ENCODE peak calls at places on chromosomes 3 and 15, in four cellular contexts. R is spleen, M is dorsolateral prefrontal cortex, G is MM.1S. W is an unnamed sample. For H3K27me3, the result is how much of the 10 kb centered on the place peaks cover.

GRCh38 chr3:123357275-123357674 is 91.6 kb downstream of the ADCY5 start:
- DNase-seq in R (peak), M (no peak), G (no peak), W (no peak)

GRCh38 chr15:98144388-98144787 is 183.9 kb downstream of the ARRDC4 start:
- DNase-seq in R (no peak), M (no peak), G (no peak), W (no peak)

GRCh38 chr15:45670511-45670910 is 35.7 kb downstream of the SQOR start:
- DNase-seq in R (no peak), M (no peak), G (no peak), W (no peak)

GRCh38 chr15:68224546-68225250 is 4.8 kb downstream of the CLN6 start:
- DNase-seq in R (no peak), M (no peak), G (peak), W (no peak)

GRCh38 chr3:69014022-69014580 is 617 bp upstream of the EOGT start:
- DNase-seq in R (no peak), M (no peak), G (no peak), W (no peak)

GRCh38 chr15:45378149-45378912 is at the start of gene GATM:
- DNase-seq in R (peak), M (peak), G (peak), W (peak)

GRCh38 chr3:101279765-101280385 is 40.5 kb downstream of the IMPG2 start:
- DNase-seq in R (no peak), M (no peak), G (no peak), W (no peak)

GRCh38 chr3:10602769-10603768 is 97.7 kb upstream of the ATP2B2 start:
- DNase-seq in R (peak), M (no peak), G (peak), W (no peak)

GRCh38 chr3:10417849-10418248 is 87.5 kb downstream of the ATP2B2 start:
- DNase-seq in R (no peak), M (no peak), G (no peak), W (peak)

GRCh38 chr3:63278171-63278999 is at the start of gene SYNPR:
- DNase-seq in R (no peak), M (no peak), G (no peak), W (no peak)

GRCh38 chr3:71258116-71258515 is 325.4 kb downstream of the FOXP1 start:
- DNase-seq in R (no peak), M (no peak), G (no peak), W (peak)

GRCh38 chr3:29610781-29611180 is 329.9 kb downstream of the RBMS3 start:
- DNase-seq in R (no peak), M (no peak), G (no peak), W (no peak)

GRCh38 chr15:78083186-78083585 is 5.7 kb upstream of the TBC1D2B start:
- DNase-seq in R (no peak), M (no peak), G (no peak), W (no peak)

GRCh38 chr3:197798863-197799262 is 7.8 kb downstream of the LRCH3 start:
- DNase-seq in R (no peak), M (no peak), G (no peak), W (no peak)

GRCh38 chr3:38454884-38455638 is 1.4 kb downstream of the ACVR2B start:
- DNase-seq in R (peak), M (peak), G (peak), W (peak)

GRCh38 chr3:10845839-10846656 is 30.0 kb downstream of the SLC6A11 start:
- DNase-seq in R (no peak), M (no peak), G (peak), W (no peak)

GRCh38 chr3:9229325-9229724 is 20.1 kb downstream of the SRGAP3 start:
- DNase-seq in R (no peak), M (no peak), G (no peak), W (no peak)

GRCh38 chr3:123687286-123687685 is 102.4 kb upstream of the HACD2 start:
- DNase-seq in R (no peak), M (no peak), G (no peak), W (no peak)

GRCh38 chr3:144466114-144466513 is 494.5 kb downstream of the DIPK2A start:
- DNase-seq in R (no peak), M (no peak), G (no peak), W (no peak)

GRCh38 chr3:126676919-126677705 is 22.2 kb upstream of the TXNRD3 start:
- DNase-seq in R (no peak), M (no peak), G (no peak), W (no peak)

GRCh38 chr3:29764059-29764458 is 483.2 kb downstream of the RBMS3 start:
- DNase-seq in R (no peak), M (no peak), G (no peak), W (no peak)

GRCh38 chr15:42034628-42035177 is 13.9 kb upstream of the PLA2G4E start:
- DNase-seq in R (no peak), M (no peak), G (no peak), W (no peak)

GRCh38 chr15:67946701-67947100 is 106.9 kb upstream of the RNU6-1 start:
- DNase-seq in R (no peak), M (no peak), G (peak), W (no peak)

GRCh38 chr15:74798388-74799254 is 14.0 kb upstream of the LMAN1L start:
- DNase-seq in R (peak), M (no peak), G (no peak), W (no peak)

GRCh38 chr3:31960793-31961431 is 20.1 kb downstream of the OSBPL10 start:
- DNase-seq in R (no peak), M (no peak), G (no peak), W (peak)

GRCh38 chr3:74122281-74122680 is 492.2 kb downstream of the CNTN3 start:
- DNase-seq in R (no peak), M (no peak), G (no peak), W (no peak)

GRCh38 chr3:161348791-161349400 is 22.4 kb downstream of the SPTSSB start:
- DNase-seq in R (no peak), M (no peak), G (peak), W (no peak)

GRCh38 chr3:101972430-101973162 is 123.3 kb downstream of the NFKBIZ start:
- DNase-seq in R (no peak), M (no peak), G (no peak), W (no peak)

GRCh38 chr15:99987119-99987506 is 253.9 kb upstream of the LYSMD4 start:
- DNase-seq in R (no peak), M (no peak), G (no peak), W (no peak)

GRCh38 chr3:111739241-111739952 is 119.7 kb upstream of the PHLDB2 start:
- DNase-seq in R (no peak), M (no peak), G (no peak), W (peak)

GRCh38 chr15:85488997-85489396 is 108.6 kb downstream of the AKAP13 start:
- DNase-seq in R (no peak), M (no peak), G (no peak), W (no peak)

GRCh38 chr3:33789183-33789954 is 9.1 kb upstream of the PDCD6IP start:
- DNase-seq in R (no peak), M (no peak), G (no peak), W (no peak)

GRCh38 chr3:4978259-4978965 is 825 bp upstream of the BHLHE40 start:
- DNase-seq in R (peak), M (peak), G (peak), W (peak)

GRCh38 chr3:13655074-13655913 is 106.4 kb downstream of the FBLN2 start:
- DNase-seq in R (peak), M (no peak), G (no peak), W (no peak)
- H3K27ac ChIP-seq in R (peak), M (no peak), G (no peak), W (no peak)

GRCh38 chr3:194314669-194315068 is 36.5 kb downstream of the CPN2 start:
- DNase-seq in R (peak), M (no peak), G (no peak), W (no peak)
- H3K4me3 ChIP-seq in R (no peak), M (no peak), G (no peak), W (no peak)

GRCh38 chr15:37098468-37099320 is 1.7 kb downstream of the MEIS2 start:
- DNase-seq in R (peak), M (no peak), G (peak), W (no peak)
- H3K27me3 ChIP-seq in R (half or more), M (under half), G (under half), W (under half)

GRCh38 chr15:90890839-90891238 is 6.5 kb downstream of the FES start:
- DNase-seq in R (peak), M (no peak), G (no peak), W (no peak)

GRCh38 chr15:90893175-90894090 is 9.1 kb downstream of the FES start:
- DNase-seq in R (peak), M (no peak), G (no peak), W (no peak)

GRCh38 chr15:90892023-90892422 is 7.7 kb downstream of the FES start:
- DNase-seq in R (no peak), M (no peak), G (no peak), W (no peak)

GRCh38 chr15:90891346-90891949 is 7.1 kb downstream of the FES start:
- DNase-seq in R (no peak), M (no peak), G (no peak), W (no peak)

GRCh38 chr15:90892498-90893174 is 8.3 kb downstream of the FES start:
- DNase-seq in R (peak), M (no peak), G (no peak), W (no peak)
- H3K27ac ChIP-seq in R (peak), M (no peak), G (no peak), W (no peak)

DNA sequence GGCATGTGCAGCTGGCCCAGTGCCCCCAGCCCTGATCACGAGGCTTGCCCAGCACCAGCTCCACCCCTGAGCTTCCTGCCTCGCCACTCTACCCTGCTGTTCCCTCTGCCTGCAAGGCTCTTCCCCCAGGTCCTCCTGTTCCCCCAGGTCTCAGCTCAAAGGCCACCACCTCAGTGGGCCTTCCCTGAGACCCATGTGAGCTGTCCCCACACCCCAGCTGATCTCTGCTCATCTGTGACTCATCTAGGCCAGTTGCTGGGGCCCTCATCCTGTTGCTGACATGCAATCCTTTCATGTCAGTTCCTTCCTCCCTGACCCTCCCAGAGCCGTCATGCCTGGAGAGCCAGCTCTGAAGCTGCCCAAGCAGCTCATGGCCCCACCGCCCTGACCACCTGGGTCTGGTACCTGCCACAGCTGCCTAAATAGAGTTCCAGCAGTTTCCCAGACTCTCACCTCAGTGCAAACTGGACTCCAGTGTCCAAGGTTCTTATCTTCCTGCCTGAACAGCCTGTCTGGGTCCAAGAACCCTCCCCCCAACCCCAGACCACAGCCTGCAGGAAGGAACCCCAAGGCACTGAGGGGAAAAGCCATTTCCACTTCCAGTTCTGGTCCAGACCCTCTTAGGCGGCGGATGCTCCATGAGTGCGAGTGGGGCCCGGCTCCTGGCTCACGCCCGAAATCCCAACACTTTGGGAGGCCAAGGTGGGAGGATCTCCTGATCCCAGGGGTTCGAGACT is 116.6 kb upstream of the IQSEC1 start:
- DNase-seq in R (peak), M (no peak), G (no peak), W (no peak)
- H3K4me3 ChIP-seq in R (no peak), M (no peak), G (no peak), W (no peak)

GRCh38 chr15:96334705-96335428 is 4.4 kb downstream of the NR2F2 start:
- DNase-seq in R (no peak), M (no peak), G (no peak), W (no peak)
- H3K27me3 ChIP-seq in R (half or more), M (half or more), G (under half), W (under half)

GRCh38 chr3:52080830-52081719 is 24.7 kb upstream of the DUSP7 start:
- DNase-seq in R (no peak), M (no peak), G (no peak), W (no peak)
- H3K27ac ChIP-seq in R (peak), M (no peak), G (no peak), W (no peak)

GRCh38 chr3:127820871-127821853 is 1.2 kb downstream of the MGLL start:
- DNase-seq in R (peak), M (no peak), G (no peak), W (no peak)

GRCh38 chr3:127819656-127820055 is 2.7 kb downstream of the MGLL start:
- DNase-seq in R (no peak), M (no peak), G (no peak), W (no peak)

GRCh38 chr3:127822166-127822835 is at the start of gene MGLL:
- DNase-seq in R (peak), M (no peak), G (no peak), W (peak)

GRCh38 chr3:127819086-127819485 is 3.2 kb downstream of the MGLL start:
- DNase-seq in R (no peak), M (no peak), G (no peak), W (no peak)

GRCh38 chr3:127820221-127820870 is 2.0 kb downstream of the MGLL start:
- DNase-seq in R (no peak), M (no peak), G (no peak), W (no peak)
- H3K4me3 ChIP-seq in R (peak), M (peak), G (no peak), W (no peak)

DNA sequence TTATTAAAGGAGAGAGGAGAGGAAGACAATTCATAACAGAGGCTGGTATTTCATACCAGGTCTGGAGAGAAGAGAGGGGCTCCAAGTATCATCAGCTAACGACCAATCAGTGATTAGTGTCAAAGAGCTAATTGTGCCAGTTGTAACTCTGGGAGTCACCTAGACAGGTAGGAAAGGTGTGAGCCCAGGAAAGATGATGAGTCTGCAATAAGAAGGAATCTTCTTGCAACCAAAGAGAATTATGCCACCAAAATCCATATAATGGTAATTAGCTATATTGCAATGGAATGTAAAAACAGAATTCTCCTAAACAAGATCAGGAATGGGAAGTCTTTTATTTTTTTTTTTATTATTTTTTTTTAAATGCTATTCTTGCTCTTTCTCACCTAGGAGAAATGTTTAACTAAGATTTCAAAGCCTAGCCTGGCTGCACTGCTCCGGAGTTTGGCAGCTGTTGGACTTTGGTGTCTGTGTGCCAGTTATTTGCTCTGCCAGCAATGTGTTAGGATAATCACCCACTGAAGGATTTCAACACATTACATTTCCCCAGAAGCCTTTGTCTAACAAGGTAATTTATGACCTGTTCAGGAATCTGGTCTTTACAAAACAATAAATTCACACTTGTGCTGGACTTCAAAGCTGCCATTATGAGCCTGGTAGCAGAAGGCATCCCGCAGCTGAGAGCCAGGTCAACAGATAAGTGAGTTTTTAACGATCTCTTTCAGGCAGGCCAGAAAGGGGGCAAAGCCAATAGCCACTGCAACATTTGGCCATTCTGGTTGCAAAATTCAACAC is 89.4 kb downstream of the FOXB1 start:
- DNase-seq in R (no peak), M (no peak), G (no peak), W (no peak)
- H3K27me3 ChIP-seq in R (under half), M (under half), G (under half), W (under half)